ENCODE peak calls at places on chromosomes 13 and 19, in four cellular contexts. D, U, B and P are unnamed samples.

GRCh38 chr13:98490866-98491265 is 86.0 kb downstream of the STK24 start:
- DNase-seq in D (no peak), U (no peak), B (no peak), P (no peak)

GRCh38 chr13:114282143-114282685 is 813 bp downstream of the UPF3A start:
- DNase-seq in D (peak; percentile 45), U (peak; percentile 3), B (peak; percentile 90), P (peak; percentile 87)

GRCh38 chr19:2723345-2723715 is 2.2 kb upstream of the DIRAS1 start:
- DNase-seq in D (no peak), U (no peak), B (no peak), P (no peak)

GRCh38 chr13:71621152-71622124 is 245.6 kb downstream of the DACH1 start:
- DNase-seq in D (no peak), U (no peak), B (no peak), P (no peak)

GRCh38 chr13:87671824-87672603 is 843 bp downstream of the SLITRK5 start:
- DNase-seq in D (no peak), U (no peak), B (peak; percentile 9), P (peak; percentile 39)

GRCh38 chr19:12838893-12839656 is 760 bp downstream of the MAST1 start:
- DNase-seq in D (no peak), U (no peak), B (no peak), P (peak; percentile 39)

GRCh38 chr13:107803822-107804495 is 411.4 kb downstream of the LIG4 start:
- DNase-seq in D (no peak), U (no peak), B (no peak), P (peak; percentile 8)

GRCh38 chr13:33379597-33379996 is 94.0 kb upstream of the STARD13 start:
- DNase-seq in D (no peak), U (no peak), B (no peak), P (no peak)

GRCh38 chr19:45947926-45948325 is 25.7 kb downstream of the NOVA2 start:
- DNase-seq in D (peak; percentile 86), U (no peak), B (peak; percentile 54), P (no peak)

GRCh38 chr19:34269968-34270621 is 15.7 kb downstream of the GARRE1 start:
- DNase-seq in D (peak; percentile 98), U (peak; percentile 38), B (peak; percentile 83), P (peak; percentile 85)

GRCh38 chr13:69198706-69199105 is 908.9 kb upstream of the ATXN8OS start:
- DNase-seq in D (no peak), U (no peak), B (no peak), P (no peak)

GRCh38 chr13:98184796-98185195 is 7.7 kb upstream of the RNF113B start:
- DNase-seq in D (peak; percentile 24), U (no peak), B (peak; percentile 70), P (no peak)

GRCh38 chr19:41541990-41542584 is 33.9 kb upstream of the CEACAM21 start:
- DNase-seq in D (peak; percentile 24), U (peak; percentile 68), B (peak; percentile 58), P (peak; percentile 65)

GRCh38 chr19:39327990-39328705 is 7.5 kb upstream of the LRFN1 start:
- DNase-seq in D (peak; percentile 70), U (peak; percentile 59), B (peak; percentile 83), P (peak; percentile 75)

GRCh38 chr13:105573134-105573533 is 962.3 kb downstream of the EFNB2 start:
- DNase-seq in D (peak; percentile 53), U (no peak), B (no peak), P (no peak)

GRCh38 chr13:50636007-50636704 is 207.3 kb downstream of the DLEU7 start:
- DNase-seq in D (peak; percentile 25), U (no peak), B (no peak), P (peak; percentile 4)

GRCh38 chr19:47107953-47108746 is 5.4 kb downstream of the ZC3H4 start:
- DNase-seq in D (no peak), U (no peak), B (peak; percentile 55), P (peak; percentile 25)

GRCh38 chr13:25882732-25883357 is 169.0 kb downstream of the SHISA2 start:
- DNase-seq in D (peak; percentile 48), U (no peak), B (no peak), P (no peak)

GRCh38 chr13:39913928-39914327 is 258.5 kb downstream of the COG6 start:
- DNase-seq in D (peak; percentile 10), U (no peak), B (peak; percentile 13), P (no peak)

GRCh38 chr19:1456121-1456900 is 6.4 kb downstream of the APC2 start:
- DNase-seq in D (no peak), U (no peak), B (no peak), P (no peak)

GRCh38 chr13:32669030-32669646 is 82.9 kb downstream of the PDS5B start:
- DNase-seq in D (peak; percentile 33), U (no peak), B (peak; percentile 78), P (peak; percentile 62)

GRCh38 chr13:87953381-87953780 is 282.2 kb downstream of the SLITRK5 start:
- DNase-seq in D (no peak), U (no peak), B (no peak), P (no peak)

GRCh38 chr19:18507021-18507726 is 14.7 kb downstream of the ELL start:
- DNase-seq in D (peak; percentile 69), U (no peak), B (no peak), P (peak; percentile 39)